ENCODE peak calls at places on chromosomes 11 and 22, in seven cellular contexts. K is kidney, G is mesenchymal stem cell, E is Peyer's patch, M is K562, Z is astrocyte, X is heart right ventricle. S is an unnamed sample.
A peak's percentile ranks its signal among the peaks of the same experiment; 100 is the strongest.

GRCh38 chr11:38824573-38824972 is 2226.5 kb upstream of the RAG2 start:
- DNase-seq in K (no peak), G (peak; percentile 15), E (no peak), M (peak; percentile 3), Z (no peak), X (no peak), S (no peak)

GRCh38 chr22:37971475-37972434 is 12.6 kb downstream of the SOX10 start:
- DNase-seq in K (no peak), G (no peak), E (no peak), M (no peak), Z (no peak), X (no peak), S (no peak)

GRCh38 chr11:41456288-41456687 is 3.2 kb downstream of the LRRC4C start:
- DNase-seq in K (no peak), G (no peak), E (no peak), M (no peak), Z (no peak), X (no peak), S (no peak)

GRCh38 chr11:132648841-132649240 is 883.5 kb downstream of the OPCML start:
- DNase-seq in K (no peak), G (peak; percentile 49), E (no peak), M (no peak), Z (peak; percentile 52), X (no peak), S (peak; percentile 10)

GRCh38 chr11:77175869-77176539 is 48.0 kb downstream of the MYO7A start:
- DNase-seq in K (peak; percentile 61), G (peak; percentile 5), E (no peak), M (no peak), Z (no peak), X (peak; percentile 54), S (no peak)

GRCh38 chr11:83438438-83438837 is 152.3 kb upstream of the CCDC90B start:
- DNase-seq in K (no peak), G (no peak), E (no peak), M (no peak), Z (no peak), X (no peak), S (no peak)

GRCh38 chr11:67468056-67468455 is 995 bp downstream of the TMEM134 start:
- DNase-seq in K (peak; percentile 88), G (no peak), E (peak; percentile 70), M (no peak), Z (peak; percentile 20), X (no peak), S (peak; percentile 14)

GRCh38 chr11:1306186-1307162 is 3.0 kb downstream of the TOLLIP start:
- DNase-seq in K (no peak), G (no peak), E (no peak), M (no peak), Z (no peak), X (no peak), S (no peak)

GRCh38 chr11:113475160-113475761 is at the start of gene DRD2:
- DNase-seq in K (no peak), G (no peak), E (no peak), M (peak; percentile 11), Z (no peak), X (no peak), S (peak; percentile 0)

GRCh38 chr11:60908803-60909202 is 2.4 kb upstream of the PRPF19 start:
- DNase-seq in K (no peak), G (no peak), E (no peak), M (no peak), Z (no peak), X (no peak), S (no peak)

GRCh38 chr11:60912851-60913550 is 957 bp upstream of the TMEM109 start:
- DNase-seq in K (no peak), G (no peak), E (no peak), M (no peak), Z (no peak), X (no peak), S (no peak)

GRCh38 chr11:60912223-60912850 is 1.6 kb upstream of the TMEM109 start:
- DNase-seq in K (no peak), G (no peak), E (no peak), M (no peak), Z (no peak), X (no peak), S (no peak)

GRCh38 chr11:60910281-60910687 is 3.7 kb upstream of the TMEM109 start:
- DNase-seq in K (no peak), G (no peak), E (no peak), M (no peak), Z (no peak), X (no peak), S (no peak)

GRCh38 chr11:60910711-60911366 is 3.1 kb upstream of the TMEM109 start:
- DNase-seq in K (no peak), G (no peak), E (no peak), M (no peak), Z (no peak), X (no peak), S (no peak)
- H3K4me1 ChIP-seq in K (peaks cover 6% of the 10 kb centered on the region), G (peaks cover 14% of the 10 kb centered on the region), E (peaks cover 6% of the 10 kb centered on the region), M (peaks cover 29% of the 10 kb centered on the region), Z (peaks cover 21% of the 10 kb centered on the region), X (peaks cover 60% of the 10 kb centered on the region), S (peaks cover 17% of the 10 kb centered on the region)

GRCh38 chr22:48936391-48936790 is 891.3 kb downstream of the BRD1 start:
- DNase-seq in K (no peak), G (no peak), E (no peak), M (no peak), Z (no peak), X (no peak), S (no peak)

GRCh38 chr22:48937032-48937639 is 890.5 kb downstream of the BRD1 start:
- DNase-seq in K (no peak), G (no peak), E (no peak), M (no peak), Z (no peak), X (no peak), S (no peak)

GRCh38 chr22:48940266-48940987 is 887.2 kb downstream of the BRD1 start:
- DNase-seq in K (no peak), G (no peak), E (no peak), M (no peak), Z (no peak), X (no peak), S (no peak)

GRCh38 chr22:48939441-48940265 is 888.0 kb downstream of the BRD1 start:
- DNase-seq in K (no peak), G (no peak), E (no peak), M (no peak), Z (no peak), X (no peak), S (no peak)

DNA sequence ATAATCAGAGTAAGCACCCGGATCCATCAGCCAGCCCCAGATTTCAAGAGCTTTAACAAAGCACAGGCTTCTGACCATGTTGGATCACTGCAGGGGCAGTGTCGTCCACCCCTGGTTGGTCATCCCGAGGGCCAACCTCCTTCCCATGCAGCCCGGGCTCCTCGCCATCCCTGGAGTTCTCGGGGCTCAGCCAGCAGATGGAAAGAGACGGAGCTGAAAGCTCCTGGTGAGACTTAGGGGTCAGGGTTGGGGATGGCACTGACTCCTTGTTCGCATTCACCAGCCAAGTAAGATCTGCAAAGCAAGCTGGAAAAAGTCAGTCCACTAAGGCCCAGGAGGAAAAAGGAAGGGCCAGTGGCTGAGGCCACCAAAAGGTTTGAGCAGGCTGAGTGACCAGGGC is 888.9 kb downstream of the BRD1 start:
- DNase-seq in K (no peak), G (no peak), E (no peak), M (no peak), Z (no peak), X (no peak), S (no peak)
- H3K9me3 ChIP-seq in K (no peaks in the 10 kb centered on the region), G (peaks cover 16% of the 10 kb centered on the region), E (no peaks in the 10 kb centered on the region), M (no peaks in the 10 kb centered on the region), Z (peaks cover 2% of the 10 kb centered on the region), X (peaks cover 22% of the 10 kb centered on the region), S (peaks cover 14% of the 10 kb centered on the region)

GRCh38 chr22:27991586-27992293 is 72.7 kb upstream of the PITPNB start:
- DNase-seq in K (no peak), G (no peak), E (peak; percentile 25), M (no peak), Z (no peak), X (no peak), S (no peak)

GRCh38 chr22:27993774-27994350 is 74.8 kb upstream of the PITPNB start:
- DNase-seq in K (no peak), G (no peak), E (peak; percentile 18), M (no peak), Z (no peak), X (no peak), S (no peak)

GRCh38 chr22:27992294-27993165 is 73.5 kb upstream of the PITPNB start:
- DNase-seq in K (peak; percentile 51), G (no peak), E (peak; percentile 27), M (no peak), Z (no peak), X (no peak), S (no peak)

GRCh38 chr22:27994481-27995331 is 75.7 kb upstream of the PITPNB start:
- DNase-seq in K (no peak), G (no peak), E (peak; percentile 46), M (no peak), Z (no peak), X (no peak), S (no peak)

DNA sequence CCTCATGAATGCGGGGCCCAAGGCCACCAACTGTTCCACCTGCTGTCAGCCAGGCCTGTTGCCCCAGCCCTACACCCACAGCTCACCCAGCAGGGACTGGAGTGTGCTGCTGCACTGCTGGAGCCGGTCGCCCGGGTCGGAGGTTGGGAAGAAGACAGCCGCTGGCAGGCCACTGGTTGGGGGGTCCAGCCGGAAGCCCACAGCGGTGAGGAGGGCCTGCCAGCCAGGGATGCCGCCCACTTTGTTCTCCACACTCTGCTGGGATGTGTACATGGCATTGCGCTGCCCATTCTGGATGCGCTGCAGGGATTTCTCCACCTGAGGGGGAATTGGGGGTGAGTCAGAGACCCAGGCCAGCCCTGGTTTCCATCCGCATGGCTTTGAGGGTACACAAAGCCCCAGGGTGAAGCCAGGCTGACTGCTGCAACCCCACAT is 74.2 kb upstream of the PITPNB start:
- DNase-seq in K (peak; percentile 67), G (no peak), E (peak; percentile 45), M (no peak), Z (no peak), X (no peak), S (no peak)
- H3K36me3 ChIP-seq in K (peaks cover 21% of the 10 kb centered on the region), G (peaks cover 63% of the 10 kb centered on the region), E (no peaks in the 10 kb centered on the region), M (no peaks in the 10 kb centered on the region), Z (no peaks in the 10 kb centered on the region), X (peaks cover 71% of the 10 kb centered on the region), S (peaks cover 30% of the 10 kb centered on the region)

GRCh38 chr11:72958790-72959189 is 144.6 kb downstream of the ATG16L2 start:
- DNase-seq in K (no peak), G (peak; percentile 22), E (no peak), M (no peak), Z (peak; percentile 47), X (no peak), S (no peak)

GRCh38 chr11:72951815-72952340 is 137.7 kb downstream of the ATG16L2 start:
- DNase-seq in K (no peak), G (no peak), E (no peak), M (no peak), Z (no peak), X (no peak), S (no peak)

GRCh38 chr11:72953631-72954030 is 139.4 kb downstream of the ATG16L2 start:
- DNase-seq in K (no peak), G (no peak), E (no peak), M (no peak), Z (no peak), X (no peak), S (no peak)

GRCh38 chr11:72954860-72955259 is 140.6 kb downstream of the ATG16L2 start:
- DNase-seq in K (no peak), G (no peak), E (no peak), M (no peak), Z (no peak), X (no peak), S (no peak)

DNA sequence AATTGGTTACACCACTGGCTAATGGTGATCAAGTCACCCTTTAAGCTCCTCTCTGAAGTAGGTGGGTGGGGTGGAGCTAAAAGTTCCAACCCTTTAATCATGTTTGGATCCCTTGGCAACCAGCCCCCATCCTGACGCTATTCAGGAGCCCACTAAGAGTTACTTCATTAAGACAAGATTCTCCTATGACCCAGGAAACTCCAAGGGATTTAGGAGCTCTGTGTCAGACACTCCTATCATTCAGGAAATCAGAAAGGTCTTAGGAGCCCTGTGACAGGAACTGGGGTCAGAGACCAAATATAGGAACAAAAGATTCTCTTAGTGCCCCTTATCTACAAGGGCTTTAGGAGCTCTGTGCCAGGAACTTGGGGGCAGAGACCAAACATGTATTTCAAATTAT is 141.3 kb downstream of the ATG16L2 start:
- DNase-seq in K (no peak), G (no peak), E (no peak), M (no peak), Z (no peak), X (no peak), S (no peak)
- H3K4me1 ChIP-seq in K (no peaks in the 10 kb centered on the region), G (no peaks in the 10 kb centered on the region), E (no peaks in the 10 kb centered on the region), M (no peaks in the 10 kb centered on the region), Z (no peaks in the 10 kb centered on the region), X (peaks cover 34% of the 10 kb centered on the region), S (peaks cover 10% of the 10 kb centered on the region)